ENCODE peak calls at places on chromosomes 1 and 21, in four cellular contexts. One of them, this sample, is unnamed.
A peak's percentile ranks its signal among the peaks of the same experiment; 100 is the strongest.

GRCh38 chr1:181604482-181604881 is 121.2 kb downstream of the CACNA1E start:
- DNase-seq in cardiac muscle cell: no peak
- DNase-seq in mucosa of descending colon: no peak
- DNase-seq in heart left ventricle: no peak
- DNase-seq in this sample: no peak

GRCh38 chr1:156118175-156118868 is 3.8 kb downstream of the LMNA start:
- DNase-seq in cardiac muscle cell: no peak
- DNase-seq in mucosa of descending colon: peak; percentile 84
- DNase-seq in heart left ventricle: peak; percentile 82
- DNase-seq in this sample: no peak

GRCh38 chr1:29513357-29513756 is 277.0 kb downstream of the PTPRU start:
- DNase-seq in cardiac muscle cell: peak; percentile 61
- DNase-seq in mucosa of descending colon: peak; percentile 9
- DNase-seq in heart left ventricle: peak; percentile 47
- DNase-seq in this sample: peak; percentile 91

GRCh38 chr1:220113136-220113695 is 19.3 kb downstream of the IARS2 start:
- DNase-seq in cardiac muscle cell: peak; percentile 36
- DNase-seq in mucosa of descending colon: peak; percentile 22
- DNase-seq in heart left ventricle: no peak
- DNase-seq in this sample: no peak

GRCh38 chr1:145918144-145918991 is at the start of gene PEX11B:
- DNase-seq in cardiac muscle cell: peak; percentile 92
- DNase-seq in mucosa of descending colon: peak; percentile 95
- DNase-seq in heart left ventricle: peak; percentile 89
- DNase-seq in this sample: peak; percentile 97

GRCh38 chr1:157968951-157969350 is 24.5 kb upstream of the KIRREL1 start:
- DNase-seq in cardiac muscle cell: peak; percentile 89
- DNase-seq in mucosa of descending colon: no peak
- DNase-seq in heart left ventricle: peak; percentile 32
- DNase-seq in this sample: no peak

GRCh38 chr1:3530931-3531818 is 76.7 kb downstream of the ARHGEF16 start:
- DNase-seq in cardiac muscle cell: peak; percentile 70
- DNase-seq in mucosa of descending colon: peak; percentile 84
- DNase-seq in heart left ventricle: peak; percentile 69
- DNase-seq in this sample: peak; percentile 87

GRCh38 chr1:38274974-38275373 is 228.4 kb upstream of the POU3F1 start:
- DNase-seq in cardiac muscle cell: peak; percentile 67
- DNase-seq in mucosa of descending colon: peak; percentile 7
- DNase-seq in heart left ventricle: peak; percentile 42
- DNase-seq in this sample: no peak

GRCh38 chr1:28078680-28079626 is 9.5 kb downstream of the EYA3 start:
- DNase-seq in cardiac muscle cell: peak; percentile 81
- DNase-seq in mucosa of descending colon: no peak
- DNase-seq in heart left ventricle: no peak
- DNase-seq in this sample: no peak

GRCh38 chr1:227032396-227032795 is 92.3 kb downstream of the COQ8A start:
- DNase-seq in cardiac muscle cell: no peak
- DNase-seq in mucosa of descending colon: no peak
- DNase-seq in heart left ventricle: no peak
- DNase-seq in this sample: no peak

GRCh38 chr1:227940791-227941241 is 6.9 kb downstream of the WNT9A start:
- DNase-seq in cardiac muscle cell: no peak
- DNase-seq in mucosa of descending colon: no peak
- DNase-seq in heart left ventricle: no peak
- DNase-seq in this sample: no peak

GRCh38 chr1:209305221-209305954 is 278.1 kb upstream of the CAMK1G start:
- DNase-seq in cardiac muscle cell: no peak
- DNase-seq in mucosa of descending colon: no peak
- DNase-seq in heart left ventricle: no peak
- DNase-seq in this sample: peak; percentile 18

GRCh38 chr1:10213186-10213585 is 2.8 kb downstream of the KIF1B start:
- DNase-seq in cardiac muscle cell: no peak
- DNase-seq in mucosa of descending colon: no peak
- DNase-seq in heart left ventricle: no peak
- DNase-seq in this sample: no peak

GRCh38 chr1:205543351-205544305 is 39.2 kb downstream of the CDK18 start:
- DNase-seq in cardiac muscle cell: peak; percentile 95
- DNase-seq in mucosa of descending colon: peak; percentile 63
- DNase-seq in heart left ventricle: peak; percentile 85
- DNase-seq in this sample: peak; percentile 79

GRCh38 chr1:101967871-101968270 is 28.9 kb downstream of the OLFM3 start:
- DNase-seq in cardiac muscle cell: no peak
- DNase-seq in mucosa of descending colon: no peak
- DNase-seq in heart left ventricle: no peak
- DNase-seq in this sample: no peak

DNA sequence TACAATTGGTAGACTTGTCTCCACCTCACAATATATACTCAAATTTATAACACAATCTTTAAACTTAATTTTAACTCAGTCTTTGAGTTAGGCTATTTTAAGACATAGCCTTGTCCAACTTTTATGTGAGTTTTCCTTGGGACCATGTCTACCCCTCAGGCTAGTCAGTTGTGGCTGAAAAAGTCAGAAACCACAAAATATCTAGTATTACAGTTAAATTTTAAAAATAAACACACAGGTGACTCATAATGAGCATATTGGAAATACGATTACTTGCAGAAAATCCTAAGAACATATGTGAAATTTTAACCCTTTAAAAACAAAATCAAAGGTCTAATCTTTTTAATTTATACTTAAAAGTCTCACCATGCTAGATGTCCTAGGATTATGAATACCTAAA is 4.8 kb upstream of the ASB17 start:
- DNase-seq in cardiac muscle cell: no peak
- DNase-seq in mucosa of descending colon: no peak
- DNase-seq in heart left ventricle: no peak
- DNase-seq in this sample: no peak
- H3K36me3 ChIP-seq in cardiac muscle cell: no peaks in the 10 kb centered on the region
- H3K36me3 ChIP-seq in mucosa of descending colon: no peaks in the 10 kb centered on the region
- H3K36me3 ChIP-seq in heart left ventricle: no peaks in the 10 kb centered on the region
- H3K36me3 ChIP-seq in this sample: no peaks in the 10 kb centered on the region

GRCh38 chr21:26966360-26966977 is 419 bp downstream of the ADAMTS5 start:
- DNase-seq in cardiac muscle cell: peak; percentile 38
- DNase-seq in mucosa of descending colon: peak; percentile 5
- DNase-seq in heart left ventricle: peak; percentile 28
- DNase-seq in this sample: no peak
- H3K4me3 ChIP-seq in cardiac muscle cell: peak overlapping the region; percentile 60
- H3K4me3 ChIP-seq in mucosa of descending colon: peak overlapping the region; percentile 11
- H3K4me3 ChIP-seq in heart left ventricle: peak overlapping the region; percentile 60
- H3K4me3 ChIP-seq in this sample: no peak overlapping the region

DNA sequence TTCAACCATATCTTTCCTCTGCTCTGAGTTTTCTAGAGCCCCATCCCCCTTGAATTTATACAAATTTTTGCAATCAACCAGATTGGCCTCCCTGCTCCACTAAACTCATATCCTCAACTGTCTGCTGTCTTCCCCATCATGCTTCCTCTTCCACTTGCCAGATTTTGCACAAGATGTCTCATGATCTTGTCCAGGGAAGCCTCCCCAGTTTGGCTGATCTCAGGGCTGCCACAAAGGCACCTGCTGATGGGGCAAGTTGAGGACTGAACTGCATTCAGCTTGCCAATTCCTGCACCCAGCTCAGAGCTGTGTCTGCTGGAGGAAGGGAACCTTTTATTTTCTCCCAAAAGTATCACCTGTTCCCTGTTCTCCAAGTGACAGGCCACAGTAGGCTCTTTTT is 3.8 kb upstream of the KCNJ9 start:
- DNase-seq in cardiac muscle cell: no peak
- DNase-seq in mucosa of descending colon: no peak
- DNase-seq in heart left ventricle: no peak
- DNase-seq in this sample: no peak
- TF ChIP-seq CTCF in cardiac muscle cell: no peak
- TF ChIP-seq CTCF in mucosa of descending colon: no peak
- TF ChIP-seq CTCF in heart left ventricle: no peak
- TF ChIP-seq CTCF in this sample: no peak

DNA sequence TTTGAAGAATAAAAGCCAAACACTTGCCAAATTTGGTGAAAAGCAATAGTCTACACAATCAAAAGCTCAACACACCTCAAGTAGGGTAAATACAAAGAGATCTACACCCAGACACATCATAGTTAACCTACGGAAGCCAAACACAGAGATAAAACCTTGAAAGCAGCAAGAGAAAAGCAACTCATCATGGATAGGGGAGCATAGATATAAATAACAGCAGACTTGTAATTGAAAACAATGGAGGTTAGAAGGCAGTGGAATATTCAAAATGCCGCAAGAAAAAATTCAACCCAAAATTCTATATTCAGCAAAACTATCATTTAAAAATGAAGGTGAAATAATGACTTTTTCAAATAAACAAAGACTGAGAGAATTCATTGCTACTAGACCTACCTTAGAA is 105.1 kb downstream of the ITSN1 start:
- DNase-seq in cardiac muscle cell: no peak
- DNase-seq in mucosa of descending colon: no peak
- DNase-seq in heart left ventricle: no peak
- DNase-seq in this sample: no peak
- H3K36me3 ChIP-seq in cardiac muscle cell: peaks cover 11% of the 10 kb centered on the region
- H3K36me3 ChIP-seq in mucosa of descending colon: no peaks in the 10 kb centered on the region
- H3K36me3 ChIP-seq in heart left ventricle: no peaks in the 10 kb centered on the region
- H3K36me3 ChIP-seq in this sample: peaks cover 17% of the 10 kb centered on the region

GRCh38 chr1:173342766-173343165 is 134.4 kb upstream of the PRDX6 start:
- DNase-seq in cardiac muscle cell: peak; percentile 37
- DNase-seq in mucosa of descending colon: no peak
- DNase-seq in heart left ventricle: no peak
- DNase-seq in this sample: no peak

GRCh38 chr1:173344034-173344743 is 132.9 kb upstream of the PRDX6 start:
- DNase-seq in cardiac muscle cell: no peak
- DNase-seq in mucosa of descending colon: peak; percentile 39
- DNase-seq in heart left ventricle: no peak
- DNase-seq in this sample: no peak

GRCh38 chr1:173347276-173347675 is 129.9 kb upstream of the PRDX6 start:
- DNase-seq in cardiac muscle cell: no peak
- DNase-seq in mucosa of descending colon: no peak
- DNase-seq in heart left ventricle: no peak
- DNase-seq in this sample: no peak

DNA sequence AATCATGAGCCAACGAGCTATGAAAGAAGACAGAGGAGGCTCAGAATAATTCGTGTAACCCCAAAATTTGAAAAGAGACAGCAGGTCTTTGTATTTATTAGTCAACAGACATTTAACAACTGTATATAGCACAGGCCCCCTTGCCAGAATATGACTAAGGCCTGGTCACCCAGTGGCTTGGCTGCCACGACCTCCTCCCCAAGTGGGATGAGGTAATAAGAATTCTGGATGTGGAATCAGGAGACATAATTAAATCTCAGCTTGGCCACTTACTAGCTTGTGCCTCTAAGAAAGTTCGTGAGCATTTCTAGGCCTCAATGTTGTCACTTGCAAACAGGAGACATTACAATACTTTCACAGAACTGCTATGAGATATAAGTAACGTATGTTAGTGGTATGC is 134.2 kb upstream of the TNFSF4 start:
- DNase-seq in cardiac muscle cell: peak; percentile 53
- DNase-seq in mucosa of descending colon: no peak
- DNase-seq in heart left ventricle: peak; percentile 60
- DNase-seq in this sample: no peak
- H3K4me3 ChIP-seq in cardiac muscle cell: no peak overlapping the region
- H3K4me3 ChIP-seq in mucosa of descending colon: no peak overlapping the region
- H3K4me3 ChIP-seq in heart left ventricle: no peak overlapping the region
- H3K4me3 ChIP-seq in this sample: no peak overlapping the region

GRCh38 chr21:31262728-31263127 is 81.3 kb downstream of the TIAM1 start:
- DNase-seq in cardiac muscle cell: no peak
- DNase-seq in mucosa of descending colon: no peak
- DNase-seq in heart left ventricle: no peak
- DNase-seq in this sample: no peak

GRCh38 chr21:31265293-31265692 is 78.8 kb downstream of the TIAM1 start:
- DNase-seq in cardiac muscle cell: no peak
- DNase-seq in mucosa of descending colon: no peak
- DNase-seq in heart left ventricle: no peak
- DNase-seq in this sample: no peak

GRCh38 chr21:31266241-31266640 is 77.8 kb downstream of the TIAM1 start:
- DNase-seq in cardiac muscle cell: no peak
- DNase-seq in mucosa of descending colon: no peak
- DNase-seq in heart left ventricle: no peak
- DNase-seq in this sample: no peak

GRCh38 chr21:31261759-31262158 is 82.3 kb downstream of the TIAM1 start:
- DNase-seq in cardiac muscle cell: no peak
- DNase-seq in mucosa of descending colon: no peak
- DNase-seq in heart left ventricle: no peak
- DNase-seq in this sample: no peak

GRCh38 chr21:31264574-31264973 is 79.5 kb downstream of the TIAM1 start:
- DNase-seq in cardiac muscle cell: no peak
- DNase-seq in mucosa of descending colon: no peak
- DNase-seq in heart left ventricle: no peak
- DNase-seq in this sample: no peak
- TF ChIP-seq CTCF in cardiac muscle cell: no peak
- TF ChIP-seq CTCF in mucosa of descending colon: no peak
- TF ChIP-seq CTCF in heart left ventricle: no peak
- TF ChIP-seq CTCF in this sample: peak; percentile 47

This sample was measured in WERI-Rb-1.